ENCODE peak calls at places on chromosome 5, in five cellular contexts. C is stimulated activated CD8-positive, alpha-beta memory T cell treated with anti-CD3 and anti-CD28 coated beads, Interleukin-15, amount 100 ng/mL, for 1 hour; N is ovary; F is heart left ventricle; Z is adrenal gland. A is an unnamed sample.

GRCh38 chr5:173679909-173680626 is 63.6 kb upstream of the BOD1 start:
- DNase-seq in C (no peak), N (no peak), F (no peak), Z (no peak), A (no peak)

GRCh38 chr5:55438931-55439477 is 95.8 kb downstream of the PLPP1 start:
- DNase-seq in C (no peak), N (no peak), F (no peak), Z (peak; percentile 28), A (peak; percentile 38)

GRCh38 chr5:55324815-55325418 is 17.1 kb downstream of the MTREX start:
- DNase-seq in C (no peak), N (no peak), F (no peak), Z (no peak), A (peak; percentile 65)

GRCh38 chr5:132227485-132228240 is at the start of gene P4HA2:
- DNase-seq in C (no peak), N (peak; percentile 85), F (peak; percentile 84), Z (peak; percentile 65), A (peak; percentile 81)

GRCh38 chr5:14054965-14055963 is 87.9 kb upstream of the TRIO start:
- DNase-seq in C (no peak), N (no peak), F (no peak), Z (no peak), A (no peak)

GRCh38 chr5:181134259-181134658 is 3.3 kb upstream of the OR2V1 start:
- DNase-seq in C (no peak), N (no peak), F (no peak), Z (no peak), A (no peak)

GRCh38 chr5:10734050-10734709 is 26.9 kb downstream of the DAP start:
- DNase-seq in C (no peak), N (no peak), F (no peak), Z (no peak), A (peak; percentile 97)

GRCh38 chr5:160188151-160188967 is 40.9 kb upstream of the FABP6 start:
- DNase-seq in C (no peak), N (peak; percentile 79), F (peak; percentile 60), Z (peak; percentile 84), A (peak; percentile 54)

GRCh38 chr5:73321757-73322452 is 126.7 kb downstream of the FOXD1 start:
- DNase-seq in C (no peak), N (no peak), F (no peak), Z (no peak), A (no peak)

GRCh38 chr5:163614787-163615186 is 109.4 kb downstream of the MAT2B start:
- DNase-seq in C (no peak), N (no peak), F (no peak), Z (no peak), A (no peak)

GRCh38 chr5:9445989-9446388 is 99.9 kb downstream of the SEMA5A start:
- DNase-seq in C (no peak), N (no peak), F (no peak), Z (no peak), A (no peak)

GRCh38 chr5:112374818-112375217 is 44.3 kb downstream of the EPB41L4A start:
- DNase-seq in C (no peak), N (no peak), F (no peak), Z (no peak), A (no peak)

GRCh38 chr5:67160985-67161384 is 35.6 kb downstream of the CD180 start:
- DNase-seq in C (no peak), N (no peak), F (no peak), Z (no peak), A (no peak)

GRCh38 chr5:87020099-87020934 is 247.4 kb upstream of the RASA1 start:
- DNase-seq in C (no peak), N (no peak), F (peak; percentile 41), Z (peak; percentile 50), A (no peak)

GRCh38 chr5:39362646-39363045 is 1.6 kb downstream of the C9 start:
- DNase-seq in C (no peak), N (no peak), F (no peak), Z (no peak), A (no peak)

GRCh38 chr5:16550316-16550952 is 66.4 kb downstream of the RETREG1 start:
- DNase-seq in C (no peak), N (no peak), F (peak; percentile 25), Z (no peak), A (no peak)

GRCh38 chr5:34598177-34598794 is 57.8 kb upstream of the RAI14 start:
- DNase-seq in C (no peak), N (no peak), F (no peak), Z (peak; percentile 76), A (peak; percentile 74)

GRCh38 chr5:61817472-61818326 is 485.6 kb downstream of the ZSWIM6 start:
- DNase-seq in C (no peak), N (peak; percentile 53), F (peak; percentile 19), Z (peak; percentile 53), A (peak; percentile 91)

GRCh38 chr5:92378961-92379611 is 996.0 kb upstream of the ARRDC3 start:
- DNase-seq in C (no peak), N (no peak), F (no peak), Z (no peak), A (no peak)

GRCh38 chr5:115289104-115289503 is 7.3 kb downstream of the CCDC112 start:
- DNase-seq in C (no peak), N (no peak), F (no peak), Z (no peak), A (no peak)

GRCh38 chr5:111697215-111697614 is 59.8 kb downstream of the NREP start:
- DNase-seq in C (no peak), N (no peak), F (no peak), Z (peak; percentile 30), A (peak; percentile 62)

GRCh38 chr5:125140855-125141254 is 394.4 kb upstream of the ZNF608 start:
- DNase-seq in C (no peak), N (no peak), F (peak; percentile 16), Z (no peak), A (no peak)

GRCh38 chr5:4563400-4563799 is 576.7 kb upstream of the ADAMTS16 start:
- DNase-seq in C (no peak), N (no peak), F (no peak), Z (no peak), A (no peak)

GRCh38 chr5:154397652-154398406 is 48.0 kb upstream of the SAP30L start:
- DNase-seq in C (no peak), N (no peak), F (peak; percentile 19), Z (no peak), A (no peak)

GRCh38 chr5:51838459-51839253 is 455.4 kb downstream of the ISL1 start:
- DNase-seq in C (no peak), N (no peak), F (no peak), Z (no peak), A (no peak)

GRCh38 chr5:111762895-111763294 is 5.9 kb upstream of the NREP start:
- DNase-seq in C (no peak), N (no peak), F (no peak), Z (no peak), A (no peak)

GRCh38 chr5:3026099-3026498 is 274.6 kb upstream of the IRX2 start:
- DNase-seq in C (no peak), N (no peak), F (no peak), Z (no peak), A (no peak)

GRCh38 chr5:1536298-1537165 is 12.8 kb upstream of the LPCAT1 start:
- DNase-seq in C (peak; percentile 40), N (peak; percentile 15), F (no peak), Z (no peak), A (no peak)

GRCh38 chr5:172345886-172346285 is 62.3 kb upstream of the UBTD2 start:
- DNase-seq in C (no peak), N (no peak), F (no peak), Z (no peak), A (no peak)

A was measured in G401.